ENCODE peak calls at places on chromosomes 7 and 10, in five cellular contexts. L is OCI-M1; J is activated CD8-positive, alpha-beta memory T cell treated with anti-CD3 and anti-CD28 coated beads for 48 hours; A is endodermal cell; B is astrocyte of the spinal cord. W is an unnamed sample.

GRCh38 chr10:132506711-132507466 is 30.7 kb upstream of the INPP5A start:
- DNase-seq in L (no peak), J (no peak), A (peak; percentile 28), B (peak; percentile 43), W (no peak)

GRCh38 chr10:88787463-88787862 is 15.1 kb upstream of the LIPM start:
- DNase-seq in L (no peak), J (no peak), A (no peak), B (no peak), W (no peak)

GRCh38 chr10:29245476-29245875 is 43.4 kb upstream of the LYZL1 start:
- DNase-seq in L (no peak), J (no peak), A (no peak), B (no peak), W (no peak)

GRCh38 chr7:148699772-148700629 is 1.3 kb downstream of the CUL1 start:
- DNase-seq in L (peak; percentile 68), J (no peak), A (no peak), B (peak; percentile 38), W (no peak)

GRCh38 chr10:87500646-87501048 is 4.0 kb upstream of the MINPP1 start:
- DNase-seq in L (peak; percentile 96), J (no peak), A (no peak), B (no peak), W (no peak)

GRCh38 chr7:84507529-84507928 is 312.9 kb upstream of the SEMA3A start:
- DNase-seq in L (no peak), J (no peak), A (no peak), B (no peak), W (no peak)

GRCh38 chr7:151408839-151409554 is 841 bp downstream of the WDR86 start:
- DNase-seq in L (no peak), J (no peak), A (peak; percentile 83), B (no peak), W (no peak)

GRCh38 chr10:57692255-57692980 is 575.3 kb downstream of the IPMK start:
- DNase-seq in L (no peak), J (no peak), A (no peak), B (peak; percentile 91), W (no peak)

GRCh38 chr7:152074673-152075072 is 49.2 kb downstream of the GALNT11 start:
- DNase-seq in L (no peak), J (no peak), A (no peak), B (no peak), W (no peak)

GRCh38 chr7:10205690-10206089 is 768.0 kb upstream of the PHF14 start:
- DNase-seq in L (no peak), J (no peak), A (no peak), B (no peak), W (no peak)

GRCh38 chr10:101772895-101773761 is 2.8 kb downstream of the FGF8 start:
- DNase-seq in L (no peak), J (no peak), A (peak; percentile 57), B (no peak), W (no peak)

GRCh38 chr10:12656518-12657142 is 307.3 kb downstream of the CAMK1D start:
- DNase-seq in L (peak; percentile 75), J (no peak), A (no peak), B (peak; percentile 75), W (no peak)

GRCh38 chr10:51960494-51960895 is 261.1 kb upstream of the CSTF2T start:
- DNase-seq in L (peak; percentile 80), J (no peak), A (peak; percentile 44), B (peak; percentile 59), W (no peak)

GRCh38 chr7:92955081-92955480 is 118.7 kb upstream of the CDK6 start:
- DNase-seq in L (no peak), J (no peak), A (no peak), B (no peak), W (no peak)

GRCh38 chr10:72261323-72262018 is 12.3 kb upstream of the DDIT4 start:
- DNase-seq in L (peak; percentile 96), J (no peak), A (no peak), B (peak; percentile 17), W (no peak)

GRCh38 chr10:118870467-118871243 is 115.9 kb upstream of the CACUL1 start:
- DNase-seq in L (peak; percentile 59), J (no peak), A (peak; percentile 66), B (peak; percentile 72), W (peak; percentile 51)